ENCODE peak calls at places on chromosome 9, in nine cellular contexts. A, X, T, Q, G, W, R, J and F are unnamed samples.

GRCh38 chr9:70407081-70407503 is 7.4 kb downstream of the KLF9 start:
- DNase-seq in A (no peak), X (peak), T (peak), Q (peak), G (peak), W (no peak), R (no peak), J (no peak), F (no peak)

GRCh38 chr9:83701286-83701685 is 6.5 kb downstream of the UBQLN1 start:
- DNase-seq in A (no peak), X (no peak), T (no peak), Q (no peak), G (no peak), W (no peak), R (no peak), J (no peak), F (no peak)

GRCh38 chr9:14747116-14747515 is 24.6 kb upstream of the CER1 start:
- DNase-seq in A (no peak), X (no peak), T (no peak), Q (no peak), G (peak), W (no peak), R (no peak), J (no peak), F (no peak)

GRCh38 chr9:76353280-76353679 is 40.9 kb downstream of the RFK start:
- DNase-seq in A (no peak), X (no peak), T (peak), Q (no peak), G (no peak), W (no peak), R (no peak), J (no peak), F (no peak)

GRCh38 chr9:92764988-92765936 is 629 bp upstream of the BICD2 start:
- DNase-seq in A (peak), X (peak), T (peak), Q (peak), G (peak), W (peak), R (peak), J (peak), F (peak)

GRCh38 chr9:16771352-16771751 is 99.1 kb downstream of the BNC2 start:
- DNase-seq in A (no peak), X (no peak), T (no peak), Q (no peak), G (no peak), W (no peak), R (no peak), J (no peak), F (no peak)

GRCh38 chr9:14913366-14913765 is 3.1 kb upstream of the FREM1 start:
- DNase-seq in A (no peak), X (no peak), T (no peak), Q (no peak), G (no peak), W (no peak), R (no peak), J (no peak), F (no peak)

GRCh38 chr9:75903785-75904360 is 13.4 kb downstream of the PCSK5 start:
- DNase-seq in A (no peak), X (peak), T (no peak), Q (peak), G (peak), W (no peak), R (no peak), J (no peak), F (no peak)

GRCh38 chr9:129639034-129639630 is 2.8 kb downstream of the ASB6 start:
- DNase-seq in A (no peak), X (no peak), T (no peak), Q (no peak), G (no peak), W (no peak), R (no peak), J (no peak), F (no peak)

GRCh38 chr9:111179577-111179976 is 141.3 kb upstream of the LPAR1 start:
- DNase-seq in A (no peak), X (no peak), T (no peak), Q (no peak), G (peak), W (no peak), R (no peak), J (no peak), F (peak)

GRCh38 chr9:89179920-89180667 is 1.5 kb upstream of the SHC3 start:
- DNase-seq in A (peak), X (peak), T (peak), Q (peak), G (peak), W (peak), R (no peak), J (peak), F (peak)

GRCh38 chr9:133991964-133992779 is at the start of gene VAV2:
- DNase-seq in A (no peak), X (peak), T (peak), Q (no peak), G (peak), W (peak), R (no peak), J (peak), F (peak)

GRCh38 chr9:135968083-135968476 is 6.9 kb upstream of the UBAC1 start:
- DNase-seq in A (no peak), X (no peak), T (peak), Q (no peak), G (no peak), W (no peak), R (no peak), J (no peak), F (no peak)

GRCh38 chr9:6080154-6080716 is 64.8 kb upstream of the RANBP6 start:
- DNase-seq in A (peak), X (peak), T (peak), Q (peak), G (peak), W (peak), R (peak), J (peak), F (peak)

GRCh38 chr9:99255651-99256050 is 33.6 kb downstream of the SEC61B start:
- DNase-seq in A (no peak), X (no peak), T (no peak), Q (no peak), G (no peak), W (no peak), R (no peak), J (no peak), F (no peak)

GRCh38 chr9:109466623-109467590 is 31.2 kb downstream of the PTPN3 start:
- DNase-seq in A (no peak), X (peak), T (peak), Q (no peak), G (peak), W (no peak), R (no peak), J (no peak), F (no peak)

GRCh38 chr9:136586391-136586790 is 40.5 kb upstream of the NOTCH1 start:
- DNase-seq in A (no peak), X (no peak), T (no peak), Q (no peak), G (no peak), W (no peak), R (no peak), J (peak), F (no peak)

GRCh38 chr9:80866576-80867227 is 822.6 kb downstream of the TLE1 start:
- DNase-seq in A (no peak), X (peak), T (peak), Q (no peak), G (peak), W (no peak), R (no peak), J (no peak), F (no peak)

GRCh38 chr9:92846662-92847145 is 31.1 kb downstream of the ZNF484 start:
- DNase-seq in A (no peak), X (peak), T (no peak), Q (no peak), G (no peak), W (no peak), R (no peak), J (no peak), F (no peak)

GRCh38 chr9:85528142-85528541 is 213.6 kb downstream of the AGTPBP1 start:
- DNase-seq in A (no peak), X (no peak), T (no peak), Q (no peak), G (no peak), W (no peak), R (no peak), J (no peak), F (no peak)

GRCh38 chr9:130857864-130858730 is 23.0 kb downstream of the ABL1 start:
- DNase-seq in A (no peak), X (peak), T (peak), Q (peak), G (peak), W (no peak), R (no peak), J (no peak), F (no peak)

GRCh38 chr9:28946648-28947047 is 1373.4 kb upstream of the C9orf72 start:
- DNase-seq in A (no peak), X (no peak), T (no peak), Q (no peak), G (peak), W (no peak), R (no peak), J (no peak), F (no peak)

GRCh38 chr9:99385215-99385614 is 163.1 kb downstream of the SEC61B start:
- DNase-seq in A (no peak), X (no peak), T (peak), Q (no peak), G (no peak), W (no peak), R (no peak), J (no peak), F (no peak)

GRCh38 chr9:110328763-110329162 is 8.9 kb downstream of the TXNDC8 start:
- DNase-seq in A (no peak), X (no peak), T (no peak), Q (no peak), G (no peak), W (no peak), R (no peak), J (no peak), F (no peak)

GRCh38 chr9:22395585-22396205 is 50.9 kb upstream of the DMRTA1 start:
- DNase-seq in A (no peak), X (peak), T (peak), Q (peak), G (peak), W (no peak), R (no peak), J (no peak), F (no peak)

GRCh38 chr9:20990867-20991266 is 40.6 kb downstream of the HACD4 start:
- DNase-seq in A (no peak), X (no peak), T (no peak), Q (no peak), G (no peak), W (no peak), R (no peak), J (no peak), F (no peak)

GRCh38 chr9:125878241-125878640 is 131.1 kb downstream of the PBX3 start:
- DNase-seq in A (no peak), X (peak), T (peak), Q (no peak), G (no peak), W (no peak), R (no peak), J (no peak), F (no peak)

GRCh38 chr9:37036237-37037136 is 2.4 kb upstream of the PAX5 start:
- DNase-seq in A (peak), X (peak), T (peak), Q (no peak), G (peak), W (peak), R (no peak), J (peak), F (peak)

GRCh38 chr9:28177925-28178324 is 604.6 kb upstream of the C9orf72 start:
- DNase-seq in A (no peak), X (no peak), T (no peak), Q (no peak), G (no peak), W (no peak), R (no peak), J (no peak), F (no peak)

GRCh38 chr9:17005085-17005484 is 129.8 kb upstream of the CNTLN start:
- DNase-seq in A (no peak), X (peak), T (peak), Q (peak), G (peak), W (no peak), R (no peak), J (peak), F (peak)

GRCh38 chr9:28539432-28539831 is 966.2 kb upstream of the C9orf72 start:
- DNase-seq in A (no peak), X (no peak), T (no peak), Q (no peak), G (peak), W (no peak), R (no peak), J (no peak), F (no peak)

GRCh38 chr9:75588808-75589207 is 301.7 kb upstream of the PCSK5 start:
- DNase-seq in A (peak), X (no peak), T (peak), Q (peak), G (peak), W (no peak), R (no peak), J (no peak), F (no peak)

GRCh38 chr9:127162046-127162445 is 39.6 kb upstream of the ANGPTL2 start:
- DNase-seq in A (no peak), X (no peak), T (peak), Q (no peak), G (peak), W (no peak), R (no peak), J (no peak), F (no peak)

GRCh38 chr9:133405508-133406009 is 12.3 kb downstream of the REXO4 start:
- DNase-seq in A (no peak), X (peak), T (peak), Q (no peak), G (peak), W (no peak), R (no peak), J (no peak), F (no peak)